ENCODE peak calls at places on chromosome 4, in seven cellular contexts. One of them, this sample, is unnamed.

GRCh38 chr4:39151120-39151713 is 31.1 kb upstream of the WDR19 start:
- DNase-seq in right lobe of liver: no peak
- DNase-seq in SJSA1: no peak
- DNase-seq in GDM1: no peak
- DNase-seq in ecto neural progenitor cell: no peak
- DNase-seq in dermis blood vessel endothelial cell: no peak
- DNase-seq in sciatic nerve: no peak
- DNase-seq in this sample: no peak

GRCh38 chr4:26330186-26330787 is 9.5 kb downstream of the RBPJ start:
- DNase-seq in SJSA1: peak; percentile 21
- DNase-seq in ecto neural progenitor cell: no peak
- DNase-seq in GDM1: peak; percentile 25
- DNase-seq in right lobe of liver: no peak
- DNase-seq in dermis blood vessel endothelial cell: peak; percentile 75
- DNase-seq in sciatic nerve: no peak
- DNase-seq in this sample: peak; percentile 58

GRCh38 chr4:77264826-77265225 is 107.8 kb downstream of the CCNG2 start:
- DNase-seq in right lobe of liver: no peak
- DNase-seq in GDM1: no peak
- DNase-seq in sciatic nerve: no peak
- DNase-seq in ecto neural progenitor cell: no peak
- DNase-seq in SJSA1: no peak
- DNase-seq in dermis blood vessel endothelial cell: no peak
- DNase-seq in this sample: no peak

GRCh38 chr4:76784237-76784636 is 113.7 kb downstream of the SOWAHB start:
- DNase-seq in GDM1: no peak
- DNase-seq in sciatic nerve: no peak
- DNase-seq in ecto neural progenitor cell: no peak
- DNase-seq in dermis blood vessel endothelial cell: no peak
- DNase-seq in right lobe of liver: no peak
- DNase-seq in SJSA1: peak; percentile 39
- DNase-seq in this sample: no peak

GRCh38 chr4:133152330-133152791 is 3.3 kb downstream of the PCDH10 start:
- DNase-seq in right lobe of liver: no peak
- DNase-seq in SJSA1: no peak
- DNase-seq in sciatic nerve: no peak
- DNase-seq in dermis blood vessel endothelial cell: peak; percentile 5
- DNase-seq in GDM1: no peak
- DNase-seq in ecto neural progenitor cell: peak; percentile 52
- DNase-seq in this sample: no peak

GRCh38 chr4:3029464-3029863 is 44.9 kb downstream of the HTT-AS start:
- DNase-seq in GDM1: no peak
- DNase-seq in sciatic nerve: peak; percentile 7
- DNase-seq in right lobe of liver: no peak
- DNase-seq in dermis blood vessel endothelial cell: no peak
- DNase-seq in ecto neural progenitor cell: no peak
- DNase-seq in SJSA1: no peak
- DNase-seq in this sample: no peak

GRCh38 chr4:137474711-137475301 is 57.5 kb downstream of the PCDH18 start:
- DNase-seq in right lobe of liver: no peak
- DNase-seq in GDM1: no peak
- DNase-seq in sciatic nerve: no peak
- DNase-seq in dermis blood vessel endothelial cell: no peak
- DNase-seq in ecto neural progenitor cell: no peak
- DNase-seq in SJSA1: no peak
- DNase-seq in this sample: no peak

GRCh38 chr4:164412246-164412645 is 341.7 kb upstream of the SMIM31 start:
- DNase-seq in SJSA1: no peak
- DNase-seq in sciatic nerve: no peak
- DNase-seq in ecto neural progenitor cell: no peak
- DNase-seq in dermis blood vessel endothelial cell: no peak
- DNase-seq in right lobe of liver: no peak
- DNase-seq in GDM1: no peak
- DNase-seq in this sample: no peak

GRCh38 chr4:110119347-110119746 is 79.1 kb downstream of the ELOVL6 start:
- DNase-seq in right lobe of liver: no peak
- DNase-seq in SJSA1: no peak
- DNase-seq in GDM1: no peak
- DNase-seq in ecto neural progenitor cell: no peak
- DNase-seq in dermis blood vessel endothelial cell: peak; percentile 15
- DNase-seq in sciatic nerve: no peak
- DNase-seq in this sample: peak; percentile 8

GRCh38 chr4:8681391-8681790 is 88.8 kb downstream of the CPZ start:
- DNase-seq in dermis blood vessel endothelial cell: no peak
- DNase-seq in ecto neural progenitor cell: no peak
- DNase-seq in sciatic nerve: no peak
- DNase-seq in GDM1: no peak
- DNase-seq in SJSA1: no peak
- DNase-seq in right lobe of liver: no peak
- DNase-seq in this sample: no peak

GRCh38 chr4:133151301-133151680 is 2.2 kb downstream of the PCDH10 start:
- DNase-seq in SJSA1: no peak
- DNase-seq in GDM1: no peak
- DNase-seq in dermis blood vessel endothelial cell: peak; percentile 5
- DNase-seq in right lobe of liver: no peak
- DNase-seq in sciatic nerve: peak; percentile 56
- DNase-seq in ecto neural progenitor cell: peak; percentile 62
- DNase-seq in this sample: peak; percentile 31

GRCh38 chr4:69763233-69763632 is 2.8 kb upstream of the SULT1B1 start:
- DNase-seq in SJSA1: no peak
- DNase-seq in ecto neural progenitor cell: no peak
- DNase-seq in dermis blood vessel endothelial cell: no peak
- DNase-seq in sciatic nerve: no peak
- DNase-seq in GDM1: no peak
- DNase-seq in right lobe of liver: no peak
- DNase-seq in this sample: no peak

GRCh38 chr4:32025840-32026459 is 1305.8 kb downstream of the PCDH7 start:
- DNase-seq in dermis blood vessel endothelial cell: no peak
- DNase-seq in ecto neural progenitor cell: no peak
- DNase-seq in SJSA1: no peak
- DNase-seq in GDM1: no peak
- DNase-seq in right lobe of liver: no peak
- DNase-seq in sciatic nerve: no peak
- DNase-seq in this sample: no peak

GRCh38 chr4:22356996-22357596 is 158.8 kb downstream of the ADGRA3 start:
- DNase-seq in GDM1: peak; percentile 40
- DNase-seq in dermis blood vessel endothelial cell: peak; percentile 27
- DNase-seq in ecto neural progenitor cell: no peak
- DNase-seq in right lobe of liver: no peak
- DNase-seq in SJSA1: peak; percentile 0
- DNase-seq in sciatic nerve: no peak
- DNase-seq in this sample: peak; percentile 11

GRCh38 chr4:142493255-142493976 is 352.7 kb downstream of the INPP4B start:
- DNase-seq in GDM1: no peak
- DNase-seq in sciatic nerve: no peak
- DNase-seq in ecto neural progenitor cell: no peak
- DNase-seq in dermis blood vessel endothelial cell: no peak
- DNase-seq in SJSA1: no peak
- DNase-seq in right lobe of liver: no peak
- DNase-seq in this sample: no peak

GRCh38 chr4:83552085-83552484 is 16.2 kb downstream of the GPAT3 start:
- DNase-seq in sciatic nerve: no peak
- DNase-seq in GDM1: no peak
- DNase-seq in dermis blood vessel endothelial cell: no peak
- DNase-seq in ecto neural progenitor cell: no peak
- DNase-seq in SJSA1: peak; percentile 61
- DNase-seq in right lobe of liver: no peak
- DNase-seq in this sample: no peak

GRCh38 chr4:113968473-113968872 is 11.0 kb downstream of the ARSJ start:
- DNase-seq in dermis blood vessel endothelial cell: no peak
- DNase-seq in sciatic nerve: no peak
- DNase-seq in ecto neural progenitor cell: no peak
- DNase-seq in SJSA1: no peak
- DNase-seq in GDM1: no peak
- DNase-seq in right lobe of liver: no peak
- DNase-seq in this sample: no peak

GRCh38 chr4:76377922-76378321 is 43.0 kb downstream of the CCDC158 start:
- DNase-seq in SJSA1: peak; percentile 13
- DNase-seq in dermis blood vessel endothelial cell: peak; percentile 64
- DNase-seq in GDM1: peak; percentile 1
- DNase-seq in sciatic nerve: no peak
- DNase-seq in right lobe of liver: peak; percentile 63
- DNase-seq in ecto neural progenitor cell: no peak
- DNase-seq in this sample: no peak

GRCh38 chr4:25485104-25485503 is 108.0 kb downstream of the ANAPC4 start:
- DNase-seq in right lobe of liver: no peak
- DNase-seq in ecto neural progenitor cell: no peak
- DNase-seq in dermis blood vessel endothelial cell: no peak
- DNase-seq in SJSA1: no peak
- DNase-seq in sciatic nerve: no peak
- DNase-seq in GDM1: no peak
- DNase-seq in this sample: no peak

GRCh38 chr4:183906486-183906735 is 1.3 kb downstream of the STOX2 start:
- DNase-seq in right lobe of liver: no peak
- DNase-seq in ecto neural progenitor cell: peak; percentile 75
- DNase-seq in SJSA1: no peak
- DNase-seq in GDM1: no peak
- DNase-seq in sciatic nerve: no peak
- DNase-seq in dermis blood vessel endothelial cell: no peak
- DNase-seq in this sample: no peak

GRCh38 chr4:24121395-24122175 is 231.7 kb upstream of the PPARGC1A start:
- DNase-seq in GDM1: no peak
- DNase-seq in sciatic nerve: no peak
- DNase-seq in ecto neural progenitor cell: no peak
- DNase-seq in right lobe of liver: no peak
- DNase-seq in dermis blood vessel endothelial cell: no peak
- DNase-seq in SJSA1: no peak
- DNase-seq in this sample: no peak

GRCh38 chr4:125780159-125780558 is 465.4 kb downstream of the FAT4 start:
- DNase-seq in sciatic nerve: no peak
- DNase-seq in right lobe of liver: no peak
- DNase-seq in dermis blood vessel endothelial cell: no peak
- DNase-seq in SJSA1: no peak
- DNase-seq in ecto neural progenitor cell: no peak
- DNase-seq in GDM1: no peak
- DNase-seq in this sample: no peak

GRCh38 chr4:9679704-9680478 is 101.5 kb upstream of the DRD5 start:
- DNase-seq in ecto neural progenitor cell: no peak
- DNase-seq in dermis blood vessel endothelial cell: no peak
- DNase-seq in GDM1: no peak
- DNase-seq in SJSA1: no peak
- DNase-seq in right lobe of liver: no peak
- DNase-seq in sciatic nerve: no peak
- DNase-seq in this sample: no peak

GRCh38 chr4:14726441-14727405 is 275.6 kb upstream of the CPEB2 start:
- DNase-seq in GDM1: no peak
- DNase-seq in dermis blood vessel endothelial cell: no peak
- DNase-seq in ecto neural progenitor cell: no peak
- DNase-seq in right lobe of liver: no peak
- DNase-seq in sciatic nerve: no peak
- DNase-seq in SJSA1: no peak
- DNase-seq in this sample: no peak

GRCh38 chr4:182589100-182589499 is 328.1 kb downstream of the DCTD start:
- DNase-seq in ecto neural progenitor cell: no peak
- DNase-seq in GDM1: no peak
- DNase-seq in sciatic nerve: no peak
- DNase-seq in SJSA1: no peak
- DNase-seq in dermis blood vessel endothelial cell: no peak
- DNase-seq in right lobe of liver: no peak
- DNase-seq in this sample: no peak

GRCh38 chr4:180086480-180087170 is 2156.6 kb upstream of the TENM3 start:
- DNase-seq in GDM1: no peak
- DNase-seq in SJSA1: no peak
- DNase-seq in ecto neural progenitor cell: no peak
- DNase-seq in dermis blood vessel endothelial cell: no peak
- DNase-seq in right lobe of liver: no peak
- DNase-seq in sciatic nerve: no peak
- DNase-seq in this sample: no peak

GRCh38 chr4:791866-792630 is 33.9 kb downstream of the CPLX1 start:
- DNase-seq in right lobe of liver: peak; percentile 44
- DNase-seq in sciatic nerve: no peak
- DNase-seq in GDM1: no peak
- DNase-seq in dermis blood vessel endothelial cell: peak; percentile 33
- DNase-seq in ecto neural progenitor cell: no peak
- DNase-seq in SJSA1: no peak
- DNase-seq in this sample: no peak

GRCh38 chr4:41232406-41232805 is 18.1 kb upstream of the APBB2 start:
- DNase-seq in GDM1: no peak
- DNase-seq in ecto neural progenitor cell: no peak
- DNase-seq in sciatic nerve: no peak
- DNase-seq in SJSA1: no peak
- DNase-seq in dermis blood vessel endothelial cell: peak; percentile 42
- DNase-seq in right lobe of liver: no peak
- DNase-seq in this sample: no peak

GRCh38 chr4:128386761-128387599 is 99.4 kb upstream of the PGRMC2 start:
- DNase-seq in SJSA1: peak; percentile 92
- DNase-seq in ecto neural progenitor cell: no peak
- DNase-seq in right lobe of liver: peak; percentile 67
- DNase-seq in dermis blood vessel endothelial cell: peak; percentile 70
- DNase-seq in sciatic nerve: peak; percentile 92
- DNase-seq in GDM1: no peak
- DNase-seq in this sample: peak; percentile 96

GRCh38 chr4:1401409-1402020 is 4.7 kb downstream of the NKX1-1 start:
- DNase-seq in sciatic nerve: peak; percentile 41
- DNase-seq in GDM1: no peak
- DNase-seq in right lobe of liver: no peak
- DNase-seq in dermis blood vessel endothelial cell: no peak
- DNase-seq in SJSA1: no peak
- DNase-seq in ecto neural progenitor cell: peak; percentile 44
- DNase-seq in this sample: no peak

GRCh38 chr4:173507471-173508385 is 22.3 kb downstream of the HAND2 start:
- DNase-seq in ecto neural progenitor cell: peak; percentile 61
- DNase-seq in sciatic nerve: no peak
- DNase-seq in SJSA1: no peak
- DNase-seq in dermis blood vessel endothelial cell: no peak
- DNase-seq in right lobe of liver: no peak
- DNase-seq in GDM1: no peak
- DNase-seq in this sample: no peak

GRCh38 chr4:76198411-76199237 is 15.0 kb downstream of the SCARB2 start:
- DNase-seq in dermis blood vessel endothelial cell: peak; percentile 92
- DNase-seq in ecto neural progenitor cell: no peak
- DNase-seq in GDM1: peak; percentile 69
- DNase-seq in right lobe of liver: peak; percentile 65
- DNase-seq in sciatic nerve: peak; percentile 64
- DNase-seq in SJSA1: peak; percentile 77
- DNase-seq in this sample: peak; percentile 95

GRCh38 chr4:144355809-144356757 is 215.6 kb upstream of the GYPA start:
- DNase-seq in SJSA1: peak; percentile 99
- DNase-seq in GDM1: peak; percentile 18
- DNase-seq in right lobe of liver: no peak
- DNase-seq in sciatic nerve: peak; percentile 83
- DNase-seq in ecto neural progenitor cell: peak; percentile 82
- DNase-seq in dermis blood vessel endothelial cell: peak; percentile 87
- DNase-seq in this sample: no peak

GRCh38 chr4:153649572-153649991 is 34.5 kb upstream of the TLR2 start:
- DNase-seq in dermis blood vessel endothelial cell: peak; percentile 43
- DNase-seq in right lobe of liver: no peak
- DNase-seq in GDM1: no peak
- DNase-seq in SJSA1: peak; percentile 30
- DNase-seq in sciatic nerve: no peak
- DNase-seq in ecto neural progenitor cell: no peak
- DNase-seq in this sample: no peak

GRCh38 chr4:159855731-159856130 is 752.9 kb downstream of the RAPGEF2 start:
- DNase-seq in dermis blood vessel endothelial cell: no peak
- DNase-seq in GDM1: no peak
- DNase-seq in right lobe of liver: no peak
- DNase-seq in SJSA1: no peak
- DNase-seq in ecto neural progenitor cell: no peak
- DNase-seq in sciatic nerve: no peak
- DNase-seq in this sample: no peak

This sample was measured in dermis microvascular lymphatic vessel endothelial cell.